ENCODE peak calls at places on chromosomes 4 and X, in seven cellular contexts. H, X, K, A, L, S and I are unnamed samples.

GRCh38 chr4:186146443-186146842 is 41.9 kb downstream of the FAM149A start:
- DNase-seq in H (no peak), X (no peak), K (no peak), A (no peak), L (no peak), S (no peak), I (no peak)

GRCh38 chr4:125765936-125766335 is 451.2 kb downstream of the FAT4 start:
- DNase-seq in H (no peak), X (no peak), K (no peak), A (no peak), L (no peak), S (no peak), I (no peak)

GRCh38 chr4:26290276-26290675 is 30.5 kb upstream of the RBPJ start:
- DNase-seq in H (no peak), X (no peak), K (no peak), A (no peak), L (no peak), S (no peak), I (no peak)

GRCh38 chr4:182225257-182225852 is 17.8 kb upstream of the TENM3 start:
- DNase-seq in H (no peak), X (no peak), K (no peak), A (no peak), L (no peak), S (no peak), I (no peak)

GRCh38 chr4:53601251-53601764 is 10.0 kb upstream of the LNX1 start:
- DNase-seq in H (no peak), X (peak), K (no peak), A (peak), L (peak), S (peak), I (no peak)

GRCh38 chr4:24219171-24219570 is 329.3 kb upstream of the PPARGC1A start:
- DNase-seq in H (no peak), X (no peak), K (no peak), A (no peak), L (peak), S (no peak), I (no peak)

GRCh38 chrX:103254171-103254824 is 657 bp downstream of the TCEAL8 start:
- DNase-seq in H (peak), X (no peak), K (peak), A (peak), L (peak), S (peak), I (no peak)

GRCh38 chr4:138904793-138905192 is 110.8 kb upstream of the NOCT start:
- DNase-seq in H (no peak), X (no peak), K (no peak), A (no peak), L (no peak), S (no peak), I (no peak)

GRCh38 chrX:148938348-148938747 is 437.9 kb downstream of the AFF2 start:
- DNase-seq in H (no peak), X (no peak), K (no peak), A (no peak), L (no peak), S (no peak), I (no peak)

GRCh38 chrX:67726028-67726427 is 182.2 kb downstream of the AR start:
- DNase-seq in H (no peak), X (no peak), K (no peak), A (no peak), L (no peak), S (no peak), I (no peak)

DNA sequence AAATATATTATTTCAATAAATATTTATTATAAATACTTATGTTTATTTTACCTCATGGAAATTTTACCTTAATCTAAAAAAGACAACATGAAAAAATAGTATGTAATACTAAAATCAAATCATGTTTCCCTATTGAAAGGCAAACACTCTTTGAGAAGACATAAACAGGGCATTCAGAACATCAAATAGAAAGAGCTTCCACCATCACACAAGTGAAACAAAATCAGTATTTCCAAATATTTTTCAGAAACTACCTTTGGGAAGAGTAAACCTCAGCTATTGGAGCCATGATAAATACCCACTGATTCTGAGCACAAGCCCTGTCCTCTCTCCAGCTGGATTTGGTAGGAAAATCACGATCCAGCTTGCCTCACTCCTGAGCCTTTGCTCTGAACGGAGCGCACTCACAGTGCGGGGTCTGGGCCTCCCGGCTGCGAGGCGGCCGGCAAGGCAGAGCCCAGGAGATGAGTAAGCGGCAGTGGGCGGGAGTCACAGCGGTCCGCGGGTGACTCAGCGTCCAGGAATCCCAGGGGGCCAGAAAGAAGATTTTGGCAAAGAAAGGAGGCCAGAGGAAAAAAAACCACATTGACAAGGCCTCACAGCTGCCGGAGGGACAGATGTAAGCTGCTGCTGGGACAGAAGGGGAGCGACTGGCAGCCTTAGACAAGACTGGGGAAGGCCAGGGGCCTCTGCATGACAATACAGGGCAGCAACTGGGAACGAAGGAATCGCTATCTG is 14.7 kb upstream of the ANXA5 start:
- DNase-seq in H (peak), X (peak), K (peak), A (peak), L (peak), S (peak), I (peak)
- H3K4me3 ChIP-seq in H (no peak), X (peak), K (no peak), A (peak), L (peak), S (no peak), I (peak)

GRCh38 chr4:92830771-92831170 is 527.0 kb downstream of the GRID2 start:
- DNase-seq in H (no peak), X (no peak), K (no peak), A (no peak), L (no peak), S (no peak), I (no peak)
- TF ChIP-seq CTCF in H (no peak), X (no peak), K (no peak), A (no peak), L (no peak), S (no peak), I (no peak)

GRCh38 chrX:15674899-15675489 is 10.4 kb upstream of the CLTRN start:
- DNase-seq in H (peak), X (peak), K (peak), A (peak), L (peak), S (peak), I (peak)

GRCh38 chrX:15673970-15674369 is 9.4 kb upstream of the CLTRN start:
- DNase-seq in H (no peak), X (no peak), K (no peak), A (no peak), L (no peak), S (no peak), I (no peak)

GRCh38 chrX:15675490-15675921 is 10.9 kb upstream of the CLTRN start:
- DNase-seq in H (peak), X (peak), K (peak), A (peak), L (peak), S (peak), I (no peak)

GRCh38 chrX:15672886-15673285 is 8.3 kb upstream of the CLTRN start:
- DNase-seq in H (no peak), X (no peak), K (no peak), A (no peak), L (no peak), S (no peak), I (no peak)

GRCh38 chrX:15674514-15674898 is 9.9 kb upstream of the CLTRN start:
- DNase-seq in H (peak), X (peak), K (peak), A (peak), L (no peak), S (peak), I (peak)
- H3K4me3 ChIP-seq in H (peak), X (peak), K (peak), A (peak), L (peak), S (peak), I (peak)

GRCh38 chr4:105543881-105544280 is 8.5 kb upstream of the ARHGEF38 start:
- DNase-seq in H (no peak), X (no peak), K (no peak), A (no peak), L (no peak), S (no peak), I (no peak)

GRCh38 chr4:105546086-105546485 is 6.3 kb upstream of the ARHGEF38 start:
- DNase-seq in H (no peak), X (no peak), K (no peak), A (no peak), L (no peak), S (no peak), I (no peak)

GRCh38 chr4:105544517-105544916 is 7.9 kb upstream of the ARHGEF38 start:
- DNase-seq in H (no peak), X (no peak), K (no peak), A (no peak), L (no peak), S (no peak), I (no peak)

GRCh38 chr4:105542032-105542431 is 10.4 kb upstream of the ARHGEF38 start:
- DNase-seq in H (no peak), X (no peak), K (no peak), A (no peak), L (no peak), S (no peak), I (no peak)

GRCh38 chr4:105541420-105541819 is 11.0 kb upstream of the ARHGEF38 start:
- DNase-seq in H (no peak), X (no peak), K (no peak), A (no peak), L (no peak), S (no peak), I (no peak)
- TF ChIP-seq CTCF in H (no peak), X (no peak), K (no peak), A (no peak), L (no peak), S (no peak), I (no peak)

DNA sequence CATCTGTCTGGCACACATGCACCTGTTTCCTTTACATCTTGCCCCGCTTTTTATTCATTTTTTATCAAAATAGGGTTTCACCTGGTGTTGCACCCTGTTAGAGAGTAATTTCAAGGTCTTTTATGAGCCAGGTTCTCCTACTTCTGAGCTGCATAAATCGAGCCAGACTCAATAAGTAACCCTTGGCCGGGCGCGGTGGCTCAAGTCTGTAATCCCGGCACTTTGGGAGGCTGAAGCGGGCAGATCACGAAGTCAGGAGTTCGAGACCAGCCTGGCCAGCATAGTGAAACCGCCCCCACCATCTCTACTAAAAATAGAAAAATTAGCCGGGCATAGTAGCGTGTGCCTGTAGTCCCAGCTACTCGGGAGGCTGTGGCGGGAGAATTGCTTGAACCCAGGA is 1.0 kb upstream of the PPP2R3B start:
- DNase-seq in H (no peak), X (no peak), K (no peak), A (no peak), L (peak), S (peak), I (no peak)
- H3K4me3 ChIP-seq in H (peak), X (peak), K (peak), A (peak), L (peak), S (peak), I (peak)

DNA sequence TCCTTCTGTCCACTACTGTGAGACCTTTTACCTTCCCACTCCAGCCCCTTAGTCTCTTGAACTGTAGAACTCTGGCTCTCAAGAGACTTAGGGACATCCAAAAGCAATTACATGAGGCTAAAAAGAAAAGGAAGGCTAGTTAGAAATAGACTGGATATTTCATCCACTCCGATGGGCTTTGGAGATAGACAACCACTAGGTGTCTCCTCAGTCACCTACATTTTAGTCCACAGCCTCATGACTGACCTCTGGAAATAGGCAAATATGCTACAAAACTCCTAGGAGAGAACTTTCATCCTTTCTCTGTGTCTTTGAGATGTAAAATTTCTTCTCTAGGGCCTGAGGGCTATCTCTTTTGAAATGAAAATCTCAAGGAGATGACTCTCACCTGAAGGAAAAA is 45.1 kb upstream of the LAMP2 start:
- DNase-seq in H (no peak), X (no peak), K (no peak), A (no peak), L (peak), S (no peak), I (no peak)
- TF ChIP-seq CTCF in H (peak), X (no peak), K (no peak), A (peak), L (peak), S (peak), I (peak)

GRCh38 chr4:184409502-184409901 is 64.8 kb downstream of the IRF2 start:
- DNase-seq in H (no peak), X (no peak), K (no peak), A (no peak), L (no peak), S (no peak), I (no peak)
- H3K4me3 ChIP-seq in H (no peak), X (no peak), K (peak), A (no peak), L (no peak), S (no peak), I (no peak)

GRCh38 chr4:38670061-38670894 is 6.3 kb downstream of the KLF3 start:
- DNase-seq in H (no peak), X (no peak), K (no peak), A (no peak), L (peak), S (no peak), I (no peak)
- TF ChIP-seq CTCF in H (no peak), X (no peak), K (no peak), A (no peak), L (no peak), S (no peak), I (no peak)

GRCh38 chrX:65679071-65679540 is 11.7 kb downstream of the MSN start:
- DNase-seq in H (no peak), X (no peak), K (peak), A (peak), L (no peak), S (no peak), I (no peak)
- H3K4me3 ChIP-seq in H (no peak), X (no peak), K (no peak), A (no peak), L (no peak), S (no peak), I (no peak)